ENCODE peak calls at places on chromosomes 2 and 18, in ten cellular contexts. R is stomach, P is fibroblast of lung, K is caudate nucleus, Z is memory B cell, M is Right ventricle myocardium inferior, N is SIG-M5, C is GM06990, T is activated T-cell treated with anti-CD3 and anti-CD28 coated beads for 1 hour, V is HS-5. U is an unnamed sample.

GRCh38 chr2:152682663-152683062 is 34.6 kb downstream of the PRPF40A start:
- DNase-seq in R (no peak), P (no peak), K (no peak), Z (no peak), M (no peak), N (no peak), C (no peak), T (no peak), V (no peak), U (peak; percentile 83)

GRCh38 chr2:5076599-5076998 is 615.6 kb upstream of the SOX11 start:
- DNase-seq in R (no peak), P (no peak), K (no peak), Z (no peak), M (no peak), N (no peak), C (no peak), T (no peak), V (no peak), U (no peak)

GRCh38 chr2:241855245-241855887 is 3.3 kb downstream of the PDCD1 start:
- DNase-seq in R (no peak), P (no peak), K (no peak), Z (no peak), M (peak; percentile 64), N (no peak), C (peak; percentile 11), T (no peak), V (no peak), U (no peak)

GRCh38 chr2:191885103-191885502 is 38.2 kb upstream of the CAVIN2 start:
- DNase-seq in R (no peak), P (peak; percentile 41), K (no peak), Z (no peak), M (no peak), N (no peak), C (no peak), T (no peak), V (no peak), U (no peak)

GRCh38 chr18:76875390-76876330 is 53.3 kb downstream of the ZNF236 start:
- DNase-seq in R (peak; percentile 57), P (peak; percentile 52), K (peak; percentile 3), Z (peak; percentile 25), M (no peak), N (no peak), C (peak; percentile 27), T (no peak), V (no peak), U (peak; percentile 90)

GRCh38 chr2:217392930-217393584 is 533.2 kb upstream of the TNP1 start:
- DNase-seq in R (no peak), P (no peak), K (no peak), Z (no peak), M (no peak), N (no peak), C (no peak), T (no peak), V (no peak), U (no peak)

GRCh38 chr2:149125031-149125725 is 86.7 kb downstream of the LYPD6B start:
- DNase-seq in R (peak; percentile 80), P (no peak), K (no peak), Z (no peak), M (no peak), N (no peak), C (no peak), T (no peak), V (no peak), U (peak; percentile 11)

GRCh38 chr2:71504611-71505010 is 51.2 kb downstream of the DYSF start:
- DNase-seq in R (no peak), P (no peak), K (no peak), Z (no peak), M (no peak), N (no peak), C (no peak), T (no peak), V (no peak), U (no peak)

GRCh38 chr18:13163167-13163927 is 55.2 kb upstream of the LDLRAD4 start:
- DNase-seq in R (no peak), P (peak; percentile 12), K (no peak), Z (no peak), M (no peak), N (no peak), C (no peak), T (no peak), V (no peak), U (no peak)

U was measured in NCI-H146.